ENCODE peak calls at places on chromosomes 6 and 20, in seven cellular contexts. H, W, Y, N, I, X and A are unnamed samples.

GRCh38 chr6:28943557-28944411 is 20.0 kb upstream of the TRIM27 start:
- DNase-seq in H (peak), W (peak), Y (peak), N (no peak), I (no peak), X (peak), A (peak)

GRCh38 chr6:169964440-169965212 is 213.2 kb downstream of the ERMARD start:
- DNase-seq in H (no peak), W (no peak), Y (no peak), N (no peak), I (no peak), X (no peak), A (no peak)

GRCh38 chr6:47741807-47742206 is 40.0 kb upstream of the OPN5 start:
- DNase-seq in H (peak), W (no peak), Y (no peak), N (no peak), I (no peak), X (peak), A (no peak)

GRCh38 chr6:2891768-2892170 is 11.3 kb downstream of the SERPINB9 start:
- DNase-seq in H (no peak), W (no peak), Y (no peak), N (no peak), I (peak), X (no peak), A (peak)

GRCh38 chr6:53869964-53870363 is 75.2 kb downstream of the LRRC1 start:
- DNase-seq in H (peak), W (no peak), Y (no peak), N (no peak), I (no peak), X (peak), A (no peak)

GRCh38 chr20:46557231-46557956 is 6.9 kb upstream of the OCSTAMP start:
- DNase-seq in H (peak), W (no peak), Y (peak), N (no peak), I (no peak), X (peak), A (no peak)

GRCh38 chr6:16635810-16636602 is 125.3 kb downstream of the ATXN1 start:
- DNase-seq in H (peak), W (no peak), Y (peak), N (no peak), I (no peak), X (peak), A (no peak)

GRCh38 chr6:104957301-104958177 is 632 bp downstream of the LIN28B start:
- DNase-seq in H (no peak), W (no peak), Y (no peak), N (no peak), I (no peak), X (no peak), A (no peak)

GRCh38 chr6:28885149-28885738 is 38.5 kb downstream of the TRIM27 start:
- DNase-seq in H (no peak), W (no peak), Y (no peak), N (no peak), I (no peak), X (no peak), A (peak)

GRCh38 chr6:68226460-68226859 is 408.6 kb upstream of the ADGRB3 start:
- DNase-seq in H (peak), W (no peak), Y (no peak), N (no peak), I (no peak), X (peak), A (no peak)

GRCh38 chr6:45498620-45499019 is 120.9 kb upstream of the SUPT3H start:
- DNase-seq in H (no peak), W (no peak), Y (no peak), N (no peak), I (no peak), X (no peak), A (no peak)

GRCh38 chr20:4322499-4322898 is 307.1 kb upstream of the RNF24 start:
- DNase-seq in H (no peak), W (no peak), Y (no peak), N (no peak), I (no peak), X (no peak), A (no peak)

GRCh38 chr6:156703719-156704118 is 73.5 kb upstream of the ARID1B start:
- DNase-seq in H (no peak), W (no peak), Y (no peak), N (no peak), I (no peak), X (peak), A (no peak)

GRCh38 chr6:3356824-3357420 is 98.2 kb downstream of the PSMG4 start:
- DNase-seq in H (no peak), W (no peak), Y (no peak), N (no peak), I (no peak), X (peak), A (no peak)

GRCh38 chr6:39881851-39882566 is 52.3 kb downstream of the MOCS1 start:
- DNase-seq in H (no peak), W (no peak), Y (peak), N (no peak), I (no peak), X (peak), A (no peak)

GRCh38 chr20:37244572-37244957 is 17.0 kb downstream of the GHRH start:
- DNase-seq in H (no peak), W (no peak), Y (no peak), N (no peak), I (no peak), X (no peak), A (no peak)

GRCh38 chr6:41185991-41186675 is 14.8 kb downstream of the TREML2 start:
- DNase-seq in H (no peak), W (no peak), Y (no peak), N (no peak), I (no peak), X (no peak), A (no peak)

GRCh38 chr20:3744806-3745685 is 12.6 kb downstream of the HSPA12B start:
- DNase-seq in H (peak), W (peak), Y (no peak), N (peak), I (peak), X (peak), A (peak)